ENCODE peak calls at places on chromosomes 5 and 9, in eight cellular contexts. M is CD8-positive, alpha-beta T cell; P is fibroblast of lung; J is CD4-positive, alpha-beta T cell; T is neural crest cell; C is tibial artery; L is RWPE1; Y is kidney. E is an unnamed sample.

GRCh38 chr5:79448336-79448735 is 65.6 kb downstream of the HOMER1 start:
- DNase-seq in P (peak), T (no peak), M (no peak), L (no peak), C (no peak), Y (no peak), J (no peak), E (no peak)

GRCh38 chr5:110769282-110769681 is 30.5 kb downstream of the SLC25A46 start:
- DNase-seq in P (peak), L (no peak), T (no peak), M (no peak), Y (no peak), J (no peak), C (no peak), E (no peak)

GRCh38 chr5:51226420-51226735 is 156.9 kb upstream of the ISL1 start:
- DNase-seq in M (no peak), Y (no peak), C (no peak), P (no peak), T (no peak), L (peak), J (no peak), E (no peak)

GRCh38 chr9:97470076-97470475 is 31.4 kb upstream of the TMOD1 start:
- DNase-seq in J (no peak), L (peak), T (no peak), C (no peak), M (no peak), Y (no peak), P (no peak), E (no peak)

GRCh38 chr5:118144540-118144939 is 843.8 kb downstream of the DTWD2 start:
- DNase-seq in L (no peak), P (no peak), C (no peak), T (no peak), M (no peak), Y (no peak), J (no peak), E (no peak)

GRCh38 chr9:15306757-15307522 is at the start of gene TTC39B:
- DNase-seq in C (peak), M (peak), Y (peak), J (peak), P (peak), T (peak), L (peak), E (peak)

GRCh38 chr5:150163547-150164059 is 3.0 kb upstream of the CDX1 start:
- DNase-seq in P (no peak), J (no peak), M (no peak), L (no peak), C (peak), Y (no peak), T (peak), E (no peak)

GRCh38 chr9:133672503-133673259 is 36.5 kb downstream of the DBH start:
- DNase-seq in M (no peak), T (no peak), C (no peak), L (no peak), J (no peak), P (no peak), Y (peak), E (no peak)

GRCh38 chr5:154198611-154199230 is 8.2 kb downstream of the GALNT10 start:
- DNase-seq in C (no peak), T (no peak), M (no peak), L (no peak), Y (no peak), J (no peak), P (peak), E (no peak)

GRCh38 chr5:137304227-137304874 is 194.8 kb downstream of the SPOCK1 start:
- DNase-seq in Y (no peak), T (no peak), L (no peak), M (no peak), P (no peak), C (no peak), J (no peak), E (no peak)

GRCh38 chr5:150600951-150601773 is 39.3 kb upstream of the SYNPO start:
- DNase-seq in M (no peak), C (no peak), L (no peak), P (peak), T (no peak), Y (peak), J (no peak), E (no peak)

GRCh38 chr5:135386886-135387628 is 12.0 kb downstream of the MACROH2A1 start:
- DNase-seq in M (no peak), J (no peak), P (peak), C (no peak), L (peak), Y (no peak), T (no peak), E (peak)

GRCh38 chr5:1161832-1162229 is 39.6 kb upstream of the SLC6A19 start:
- DNase-seq in M (no peak), J (no peak), T (no peak), C (no peak), L (peak), Y (no peak), P (no peak), E (no peak)

GRCh38 chr9:68771376-68771775 is 66.3 kb downstream of the PIP5K1B start:
- DNase-seq in L (no peak), P (no peak), C (no peak), J (no peak), Y (no peak), T (no peak), M (no peak), E (no peak)

GRCh38 chr5:64971538-64971937 is 202.8 kb downstream of the CWC27 start:
- DNase-seq in L (no peak), C (no peak), J (no peak), P (no peak), M (no peak), T (no peak), Y (no peak), E (no peak)

GRCh38 chr9:75146229-75146628 is 57.9 kb downstream of the OSTF1 start:
- DNase-seq in P (peak), Y (no peak), M (no peak), T (no peak), C (no peak), L (no peak), J (no peak), E (no peak)

GRCh38 chr5:112863549-112863948 is 2.5 kb downstream of the SRP19 start:
- DNase-seq in J (no peak), M (no peak), Y (no peak), P (peak), C (no peak), T (no peak), L (no peak), E (no peak)

GRCh38 chr9:9352877-9353481 is 1259.8 kb downstream of the PTPRD start:
- DNase-seq in P (no peak), L (no peak), M (no peak), T (peak), C (no peak), Y (no peak), J (no peak), E (no peak)

GRCh38 chr5:135993894-135994514 is 34.8 kb upstream of the TGFBI start:
- DNase-seq in C (no peak), Y (no peak), T (no peak), P (peak), L (peak), M (no peak), J (no peak), E (no peak)

GRCh38 chr9:134420281-134420835 is 94.1 kb downstream of the RXRA start:
- DNase-seq in L (no peak), P (no peak), T (no peak), J (no peak), M (no peak), C (no peak), Y (no peak), E (no peak)

GRCh38 chr9:69054989-69055388 is 19.4 kb downstream of the FXN start:
- DNase-seq in Y (no peak), T (no peak), M (no peak), L (no peak), J (no peak), C (no peak), P (no peak), E (no peak)

GRCh38 chr9:77848428-77848827 is 183.2 kb downstream of the GNAQ start:
- DNase-seq in C (no peak), T (no peak), M (no peak), Y (no peak), L (no peak), P (peak), J (no peak), E (no peak)

GRCh38 chr5:1007681-1008450 is 736 bp upstream of the NKD2 start:
- DNase-seq in P (no peak), Y (peak), L (no peak), C (no peak), T (no peak), M (no peak), J (no peak), E (peak)

GRCh38 chr5:148791334-148791667 is 35.1 kb upstream of the ADRB2 start:
- DNase-seq in J (no peak), L (peak), P (peak), T (no peak), Y (no peak), M (no peak), C (no peak), E (peak)

GRCh38 chr9:133505901-133506652 is 18.7 kb downstream of the MYMK start:
- DNase-seq in Y (peak), T (no peak), J (no peak), P (peak), C (peak), L (no peak), M (no peak), E (no peak)

GRCh38 chr9:131645078-131645776 is 94.6 kb downstream of the RAPGEF1 start:
- DNase-seq in Y (no peak), T (no peak), J (no peak), P (no peak), L (no peak), M (no peak), C (peak), E (no peak)

GRCh38 chr5:143730112-143730801 is 81.7 kb upstream of the HMHB1 start:
- DNase-seq in C (no peak), T (no peak), P (no peak), M (no peak), J (no peak), Y (no peak), L (no peak), E (no peak)

GRCh38 chr5:16616536-16617271 is at the start of gene RETREG1:
- DNase-seq in Y (peak), P (peak), C (peak), M (peak), L (peak), T (peak), J (peak), E (peak)

DNA sequence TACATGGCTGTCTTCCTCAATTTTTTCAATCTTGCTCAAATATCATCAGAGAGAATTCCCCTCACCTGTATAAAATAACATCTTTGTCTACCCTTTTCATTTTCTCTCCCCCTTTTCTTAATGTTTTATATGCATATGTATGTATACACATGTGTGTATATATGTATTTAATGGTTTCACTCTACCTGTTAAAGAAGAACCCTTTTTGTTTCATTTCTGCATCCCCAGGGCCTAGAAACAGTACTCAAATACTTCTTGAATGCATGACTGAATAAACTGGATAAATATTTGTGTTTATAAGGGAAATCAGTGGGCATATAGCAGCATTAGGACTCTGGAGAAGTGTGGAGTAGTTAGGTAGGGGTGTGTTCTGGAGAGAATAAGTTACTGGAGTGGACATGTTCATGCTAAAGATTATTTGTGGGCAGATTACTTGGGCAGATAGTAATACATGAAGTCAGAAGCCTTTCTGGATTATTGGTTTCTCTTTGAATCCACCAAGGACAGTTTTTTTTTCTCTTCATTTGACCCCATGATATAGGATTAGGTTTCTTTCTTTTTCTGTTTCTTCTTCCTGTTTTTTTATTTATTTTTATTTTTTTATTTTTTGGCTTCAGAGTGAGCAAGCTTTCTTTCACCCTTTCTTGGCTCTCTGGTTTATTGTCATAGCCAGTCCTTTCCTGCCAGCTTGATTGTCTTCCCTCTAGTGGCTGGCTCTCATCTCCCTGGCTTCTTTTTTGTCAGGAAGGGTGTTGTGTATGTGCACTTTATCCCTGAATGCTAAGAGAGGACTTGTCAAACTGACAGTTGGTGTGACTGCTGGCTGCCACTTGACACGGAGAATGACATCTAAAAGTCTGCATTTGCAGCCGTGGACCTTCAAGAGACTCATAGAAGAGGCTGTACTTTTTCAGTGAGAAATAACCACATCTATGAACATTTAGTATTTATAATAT is 89.3 kb downstream of the ZCCHC7 start:
- DNase-seq in T (no peak), P (no peak), L (no peak), M (no peak), C (no peak), Y (no peak), J (no peak), E (no peak)
- TF ChIP-seq CTCF in T (no peak), P (no peak), L (no peak), M (no peak), C (no peak), Y (no peak), J (no peak), E (no peak)

GRCh38 chr9:129939426-129939825 is 103.6 kb downstream of the FNBP1 start:
- DNase-seq in M (no peak), C (no peak), T (no peak), Y (no peak), L (no peak), J (no peak), P (peak), E (no peak)

GRCh38 chr9:129949821-129950220 is 93.2 kb downstream of the FNBP1 start:
- DNase-seq in J (no peak), M (no peak), L (no peak), C (no peak), T (no peak), Y (no peak), P (no peak), E (no peak)

GRCh38 chr9:129946596-129946995 is 96.4 kb downstream of the FNBP1 start:
- DNase-seq in Y (no peak), L (no peak), P (no peak), M (no peak), T (no peak), J (no peak), C (no peak), E (no peak)

GRCh38 chr9:129945314-129945713 is 97.7 kb downstream of the FNBP1 start:
- DNase-seq in C (no peak), J (no peak), P (no peak), M (no peak), T (no peak), L (no peak), Y (no peak), E (no peak)

DNA sequence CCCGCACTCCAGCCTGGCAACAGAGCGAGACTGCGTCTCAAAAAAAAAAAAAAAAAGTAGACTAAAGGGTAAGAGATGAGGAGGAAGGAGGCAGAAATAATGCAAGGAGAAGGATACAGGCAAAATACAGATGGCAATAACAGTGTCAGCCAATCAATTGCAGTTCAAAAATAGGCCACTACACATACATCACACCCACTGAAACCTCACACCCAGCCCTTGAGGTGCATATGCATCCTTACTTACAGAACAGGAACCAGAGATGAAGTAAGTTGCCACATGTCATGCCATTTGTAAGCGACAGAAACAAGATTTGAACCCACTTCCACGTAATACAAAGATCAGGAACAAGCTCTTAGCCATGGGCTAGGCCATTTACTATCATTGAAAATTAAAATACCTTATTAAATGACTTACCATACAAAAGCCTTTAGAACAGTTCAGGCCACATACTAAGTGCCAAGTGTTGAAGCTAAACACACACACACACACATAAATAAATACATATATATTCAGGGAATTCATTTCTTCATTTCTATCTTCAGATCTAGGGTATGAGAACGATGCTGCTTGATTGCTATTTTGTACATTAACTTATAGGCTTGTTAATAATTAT is 98.4 kb downstream of the FNBP1 start:
- DNase-seq in L (no peak), C (no peak), Y (no peak), M (peak), J (peak), P (no peak), T (no peak), E (peak)
- TF ChIP-seq CTCF in L (no peak), C (no peak), Y (no peak), M (peak), J (no peak), P (no peak), T (no peak), E (peak)

GRCh38 chr9:136925414-136926153 is 19.0 kb downstream of the FBXW5 start:
- DNase-seq in Y (peak), C (no peak), P (no peak), L (no peak), J (no peak), M (no peak), T (no peak), E (no peak)

GRCh38 chr9:136923881-136924280 is 20.7 kb downstream of the FBXW5 start:
- DNase-seq in M (no peak), L (no peak), P (no peak), J (no peak), T (no peak), C (no peak), Y (peak), E (no peak)

GRCh38 chr9:136926749-136927148 is 17.8 kb downstream of the FBXW5 start:
- DNase-seq in J (no peak), Y (no peak), L (no peak), P (no peak), C (no peak), M (no peak), T (no peak), E (no peak)

GRCh38 chr9:136927343-136928261 is 16.9 kb downstream of the FBXW5 start:
- DNase-seq in J (no peak), M (no peak), P (peak), L (no peak), T (no peak), Y (no peak), C (no peak), E (no peak)

DNA sequence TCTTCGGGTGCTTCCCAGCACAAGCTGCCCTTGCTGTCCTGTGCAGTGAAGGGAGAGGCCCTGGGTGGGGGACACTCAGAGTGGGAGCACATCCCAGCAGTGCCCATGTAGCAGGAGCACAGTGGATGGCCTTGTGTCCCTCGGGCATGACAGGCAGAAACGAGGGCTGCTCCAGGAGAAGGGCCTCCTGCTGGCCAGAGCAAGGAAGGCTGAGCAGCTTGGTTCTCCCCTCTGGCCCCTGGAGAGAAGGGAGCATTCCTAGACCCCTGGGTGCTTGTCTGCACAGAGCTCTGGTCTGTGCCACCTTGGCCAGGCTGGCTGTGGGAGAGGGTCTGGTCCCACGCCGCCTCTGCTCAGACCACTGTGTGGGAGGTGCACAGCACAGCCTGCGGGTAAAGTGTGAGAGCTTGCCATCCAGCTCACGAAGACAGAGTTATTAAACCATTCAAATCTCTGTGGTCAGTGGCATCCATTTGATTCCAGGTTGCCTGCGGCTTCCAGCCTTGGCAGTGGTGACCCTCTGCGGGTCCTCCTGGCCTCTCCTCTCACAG is 18.3 kb downstream of the FBXW5 start:
- DNase-seq in J (no peak), M (no peak), P (no peak), L (no peak), Y (no peak), T (no peak), C (no peak), E (no peak)
- TF ChIP-seq CTCF in J (no peak), M (no peak), P (no peak), L (no peak), Y (no peak), T (no peak), C (no peak), E (no peak)

GRCh38 chr5:171416160-171417049 is 3.0 kb upstream of the FGF18 start:
- DNase-seq in Y (no peak), L (no peak), P (no peak), C (no peak), M (no peak), T (no peak), J (no peak), E (no peak)
- TF ChIP-seq CTCF in Y (no peak), L (no peak), P (no peak), C (no peak), M (no peak), T (no peak), J (no peak), E (no peak)

GRCh38 chr5:52360985-52361384 is 426.7 kb upstream of the ITGA1 start:
- DNase-seq in C (no peak), P (no peak), L (no peak), M (no peak), Y (no peak), J (no peak), T (no peak), E (no peak)

GRCh38 chr5:52359261-52359660 is 428.5 kb upstream of the ITGA1 start:
- DNase-seq in M (no peak), J (no peak), T (no peak), Y (no peak), L (no peak), C (no peak), P (no peak), E (no peak)

DNA sequence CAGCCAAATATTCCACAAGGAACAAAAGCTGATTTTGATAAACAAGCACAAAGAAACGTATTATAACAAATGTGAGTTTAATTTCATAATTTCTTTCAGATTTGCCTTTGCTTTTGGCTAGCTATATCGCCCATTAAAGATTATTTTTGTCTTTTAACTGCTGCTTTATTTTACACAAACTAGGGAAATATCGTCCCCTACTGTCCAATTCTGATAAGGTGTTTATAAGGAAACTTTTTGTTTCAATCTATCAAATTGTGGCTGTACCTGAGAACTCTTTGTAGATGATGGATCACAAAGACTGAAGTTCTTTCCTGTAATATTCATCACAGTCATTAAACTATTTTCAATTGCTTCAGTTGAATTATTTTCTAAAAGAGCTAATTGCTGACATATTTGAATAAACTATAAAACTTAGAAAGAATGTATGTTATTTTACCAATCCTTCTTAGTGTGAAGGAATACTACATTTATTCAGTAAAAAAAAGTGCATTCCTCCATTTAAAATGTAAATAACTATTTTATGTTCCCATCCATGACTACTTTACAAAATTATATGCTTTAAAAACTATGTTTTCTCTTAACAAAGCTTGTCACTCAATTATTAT is 431.3 kb upstream of the ITGA1 start:
- DNase-seq in L (peak), J (no peak), Y (no peak), T (no peak), P (no peak), M (no peak), C (no peak), E (no peak)
- TF ChIP-seq CTCF in L (peak), J (no peak), Y (peak), T (peak), P (peak), M (no peak), C (no peak), E (no peak)

E was measured in CD14-positive monocyte.